ENCODE peak calls at places on chromosome 13, in eight cellular contexts. Q, D, G, K, C, W, A and R are unnamed samples.

GRCh38 chr13:19864018-19864338 is 529 bp upstream of the ZMYM5 start:
- DNase-seq in G (peak), A (peak), W (peak), Q (peak), C (no peak), K (peak), D (peak), R (peak)

GRCh38 chr13:72953391-72953960 is 105.3 kb upstream of the KLF5 start:
- DNase-seq in G (no peak), D (peak), A (no peak), Q (no peak), C (no peak), W (no peak), K (peak), R (no peak)

GRCh38 chr13:74015137-74015536 is 119.1 kb downstream of the KLF12 start:
- DNase-seq in G (no peak), W (no peak), A (no peak), K (no peak), D (peak), Q (no peak), C (no peak), R (no peak)

GRCh38 chr13:102784501-102784900 is 10.9 kb upstream of the TEX30 start:
- DNase-seq in C (no peak), K (no peak), W (no peak), D (no peak), A (no peak), G (no peak), Q (no peak), R (no peak)

GRCh38 chr13:35866801-35867200 is 264.4 kb downstream of the DCLK1 start:
- DNase-seq in G (no peak), K (no peak), C (no peak), D (no peak), A (no peak), W (peak), Q (no peak), R (no peak)

GRCh38 chr13:24223341-24224231 is 63.1 kb downstream of the SPATA13 start:
- DNase-seq in Q (peak), D (no peak), W (no peak), G (no peak), A (no peak), K (no peak), C (no peak), R (no peak)

GRCh38 chr13:80173224-80173623 is 167.7 kb downstream of the SPRY2 start:
- DNase-seq in A (no peak), G (no peak), D (no peak), W (no peak), K (peak), Q (no peak), C (no peak), R (no peak)

GRCh38 chr13:112689498-112690241 is at the start of gene ATP11A:
- DNase-seq in D (peak), W (peak), C (peak), A (peak), G (peak), Q (peak), K (peak), R (peak)

GRCh38 chr13:50646070-50646469 is 197.4 kb downstream of the DLEU7 start:
- DNase-seq in K (no peak), W (no peak), A (no peak), C (no peak), Q (no peak), G (no peak), D (no peak), R (no peak)

GRCh38 chr13:111893071-111893606 is 173.8 kb upstream of the SOX1 start:
- DNase-seq in W (no peak), G (no peak), A (no peak), D (no peak), K (no peak), C (no peak), Q (no peak), R (no peak)

GRCh38 chr13:38872693-38873092 is 117.9 kb downstream of the STOML3 start:
- DNase-seq in G (peak), C (no peak), K (peak), D (peak), Q (peak), W (peak), A (no peak), R (no peak)

GRCh38 chr13:73220966-73221720 is 162.3 kb downstream of the KLF5 start:
- DNase-seq in K (no peak), Q (no peak), D (peak), C (no peak), A (no peak), W (no peak), G (no peak), R (no peak)

GRCh38 chr13:42038661-42039456 is 9.6 kb upstream of the DGKH start:
- DNase-seq in Q (no peak), A (no peak), K (no peak), C (no peak), D (no peak), W (no peak), G (no peak), R (no peak)

GRCh38 chr13:23350009-23350408 is 83.5 kb downstream of the SACS start:
- DNase-seq in A (no peak), Q (no peak), W (no peak), C (no peak), G (no peak), K (no peak), D (no peak), R (no peak)

GRCh38 chr13:50905256-50905655 is 4.3 kb upstream of the RNASEH2B start:
- DNase-seq in D (no peak), G (no peak), Q (no peak), W (no peak), K (peak), A (no peak), C (no peak), R (no peak)

GRCh38 chr13:106986033-106986484 is 418.1 kb upstream of the ARGLU1 start:
- DNase-seq in G (no peak), Q (no peak), W (no peak), D (no peak), K (no peak), A (no peak), C (no peak), R (no peak)